ENCODE peak calls at places on chromosome 18, in four cellular contexts. W, X, T and S are unnamed samples.

GRCh38 chr18:62759704-62760402 is 44.5 kb downstream of the PHLPP1 start:
- DNase-seq in W (no peak), X (no peak), T (no peak), S (no peak)

GRCh38 chr18:32093523-32093922 is 1.8 kb downstream of the RNF138 start:
- DNase-seq in X (peak; percentile 29), T (peak; percentile 31), W (no peak), S (peak; percentile 11)

GRCh38 chr18:79604913-79605235 is 74.7 kb upstream of the CTDP1 start:
- DNase-seq in X (no peak), T (no peak), W (no peak), S (no peak)

GRCh38 chr18:34458371-34458770 is 233.7 kb upstream of the NOL4 start:
- DNase-seq in W (no peak), X (no peak), T (no peak), S (no peak)

GRCh38 chr18:44507729-44508325 is 172.9 kb upstream of the SETBP1 start:
- DNase-seq in W (peak; percentile 32), T (no peak), X (no peak), S (no peak)

GRCh38 chr18:67733094-67733493 is 216.6 kb upstream of the DSEL start:
- DNase-seq in X (no peak), T (no peak), W (no peak), S (no peak)

GRCh38 chr18:26502834-26503233 is 45.5 kb downstream of the KCTD1 start:
- DNase-seq in T (no peak), X (no peak), W (no peak), S (no peak)

GRCh38 chr18:3594760-3595241 is 144.8 kb downstream of the TGIF1 start:
- DNase-seq in T (no peak), X (peak; percentile 30), W (no peak), S (no peak)

GRCh38 chr18:332721-333513 is 65.1 kb upstream of the THOC1 start:
- DNase-seq in T (no peak), X (no peak), W (no peak), S (no peak)

GRCh38 chr18:70457223-70457622 is 168.4 kb downstream of the SOCS6 start:
- DNase-seq in W (no peak), X (no peak), T (no peak), S (no peak)

GRCh38 chr18:55573386-55573785 is 14.6 kb downstream of the TCF4 start:
- DNase-seq in W (no peak), T (no peak), X (no peak), S (no peak)

GRCh38 chr18:38695559-38696270 is 1130.1 kb upstream of the CELF4 start:
- DNase-seq in X (no peak), W (no peak), T (no peak), S (no peak)

GRCh38 chr18:66560092-66560491 is 43.8 kb downstream of the CDH19 start:
- DNase-seq in X (peak; percentile 34), T (no peak), W (no peak), S (no peak)

GRCh38 chr18:80252136-80252535 is 4.8 kb upstream of the PARD6G start:
- DNase-seq in X (no peak), W (no peak), T (no peak), S (no peak)

GRCh38 chr18:13483316-13484270 is 242.8 kb downstream of the FAM210A start:
- DNase-seq in T (no peak), X (no peak), W (no peak), S (no peak)

GRCh38 chr18:48771641-48772380 is 179.0 kb downstream of the SMAD7 start:
- DNase-seq in T (no peak), X (no peak), W (no peak), S (no peak)

GRCh38 chr18:38019292-38019691 is 453.7 kb upstream of the CELF4 start:
- DNase-seq in T (no peak), W (no peak), X (no peak), S (no peak)

DNA sequence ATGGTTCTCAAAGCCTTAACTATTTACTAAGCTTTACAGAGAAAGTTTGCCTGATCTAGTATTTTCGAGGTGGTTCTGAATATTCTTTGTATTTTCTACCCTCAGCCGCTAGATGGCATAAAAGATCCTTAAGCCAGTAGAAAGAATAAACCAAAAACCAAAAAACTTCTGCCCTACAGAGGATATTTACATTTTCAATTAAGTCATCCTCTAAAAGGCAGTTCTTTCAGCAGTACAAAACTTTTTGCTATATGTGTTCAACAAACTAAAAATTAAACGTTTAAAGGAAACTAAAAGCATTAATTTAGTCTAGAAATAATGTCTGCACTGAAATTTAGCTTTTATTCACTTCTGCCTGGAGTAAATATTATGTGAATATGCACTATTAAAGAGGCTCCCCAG is 297.5 kb downstream of the PIEZO2 start:
- DNase-seq in T (peak; percentile 48), X (peak; percentile 57), W (peak; percentile 61), S (peak; percentile 31)
- TF ChIP-seq CTCF in T (peak; percentile 61), X (peak; percentile 72), W (peak; percentile 83), S (peak; percentile 65)

GRCh38 chr18:6414118-6414722 is 491 bp downstream of the L3MBTL4 start:
- DNase-seq in W (no peak), X (peak; percentile 22), T (no peak), S (no peak)
- H3K27ac ChIP-seq in W (peak overlapping the region; percentile 45), X (peak overlapping the region; percentile 79), T (no peak overlapping the region), S (peak overlapping the region; percentile 63)

GRCh38 chr18:74513883-74514205 is 17.7 kb downstream of the CNDP2 start:
- DNase-seq in W (no peak), X (no peak), T (no peak), S (no peak)
- TF ChIP-seq ESRRA in W (no peak), X (no peak), T (no peak), S (no peak)

GRCh38 chr18:50578030-50578429 is 18.1 kb downstream of the MAPK4 start:
- DNase-seq in W (no peak), T (no peak), X (no peak), S (no peak)

GRCh38 chr18:50571606-50572005 is 11.7 kb downstream of the MAPK4 start:
- DNase-seq in X (no peak), T (no peak), W (no peak), S (no peak)

GRCh38 chr18:50578651-50579050 is 18.8 kb downstream of the MAPK4 start:
- DNase-seq in X (no peak), T (peak; percentile 14), W (no peak), S (peak; percentile 36)

GRCh38 chr18:50569930-50570329 is 10.0 kb downstream of the MAPK4 start:
- DNase-seq in T (no peak), X (no peak), W (no peak), S (no peak)

DNA sequence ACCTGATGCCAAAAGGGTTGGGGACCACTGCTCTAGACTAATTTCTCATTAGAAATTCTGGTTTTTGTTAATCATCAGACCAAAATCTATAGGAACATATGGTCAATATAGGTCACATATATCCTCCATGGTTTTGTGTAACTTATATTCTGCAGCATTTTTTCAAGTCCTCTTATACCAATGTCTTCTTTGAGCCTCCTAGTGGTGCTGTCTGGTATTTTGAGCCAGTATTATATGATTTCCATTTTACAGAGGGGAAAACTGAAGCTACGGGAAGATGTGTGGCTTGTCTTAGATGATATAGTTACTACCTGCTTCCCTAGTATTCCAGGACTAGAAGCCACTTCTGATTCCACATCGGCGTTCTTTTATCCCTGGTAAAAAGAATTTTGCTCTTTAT is 13.8 kb downstream of the MAPK4 start:
- DNase-seq in W (no peak), X (no peak), T (no peak), S (no peak)
- TF ChIP-seq CTCF in W (peak; percentile 2), X (no peak), T (peak; percentile 33), S (no peak)

GRCh38 chr18:7624697-7625096 is 57.6 kb downstream of the PTPRM start:
- DNase-seq in T (no peak), W (no peak), X (no peak), S (no peak)

GRCh38 chr18:7629416-7629815 is 62.3 kb downstream of the PTPRM start:
- DNase-seq in X (no peak), T (no peak), W (peak; percentile 1), S (no peak)

GRCh38 chr18:7626175-7626921 is 59.2 kb downstream of the PTPRM start:
- DNase-seq in T (no peak), X (peak; percentile 91), W (no peak), S (no peak)

GRCh38 chr18:7623681-7624080 is 56.6 kb downstream of the PTPRM start:
- DNase-seq in W (no peak), X (no peak), T (no peak), S (no peak)

DNA sequence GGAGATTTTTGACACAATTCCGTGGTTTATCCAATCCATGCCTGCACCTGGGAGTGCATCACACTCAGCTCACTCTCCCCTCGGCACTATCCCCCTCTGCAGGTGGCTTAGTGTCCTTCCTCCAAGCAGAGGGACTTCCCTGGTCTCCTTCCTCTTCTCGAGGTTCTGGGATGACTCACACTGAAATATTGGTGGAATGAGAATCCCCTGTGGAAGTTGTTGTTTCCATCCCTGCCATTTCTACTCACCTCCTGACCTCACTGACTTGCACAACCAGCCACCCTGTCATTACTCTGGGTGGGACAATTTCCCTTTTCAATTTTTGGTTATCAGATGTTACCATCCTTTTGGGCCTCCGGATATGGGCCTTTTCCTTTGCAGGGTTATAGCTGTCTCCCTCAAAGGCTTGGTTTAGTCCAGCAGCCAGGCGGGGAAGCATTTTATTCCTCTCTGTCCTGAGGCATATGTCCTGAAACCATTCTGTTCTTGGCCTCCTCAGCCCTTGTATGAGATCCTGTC is 59.9 kb downstream of the PTPRM start:
- DNase-seq in X (peak; percentile 93), T (no peak), W (no peak), S (peak; percentile 62)
- H3K27ac ChIP-seq in X (peak overlapping the region; percentile 85), T (no peak overlapping the region), W (no peak overlapping the region), S (peak overlapping the region; percentile 79)